ENCODE peak calls at places on chromosome X, in nine cellular contexts. L is LoVo; P is stimulated activated CD4-positive, alpha-beta T cell treated with anti-CD3 and anti-CD28 coated beads, TNF-alpha, amount 100 ng/mL, for 4 hours; Z is iPS DF 19.7; H is pons; W is central memory CD4-positive, alpha-beta T cell; E is RPMI7951; Y is CD4-positive, alpha-beta T cell; I is progenitor cell of endocrine pancreas. C is an unnamed sample.

GRCh38 chrX:139113682-139114081 is 402.2 kb upstream of the FGF13 start:
- DNase-seq in P (no peak), Y (no peak), E (peak), Z (no peak), I (no peak), W (no peak), L (no peak), H (peak), C (no peak)

GRCh38 chrX:151515233-151515632 is 48.2 kb upstream of the PASD1 start:
- DNase-seq in E (no peak), H (no peak), Z (no peak), L (no peak), Y (no peak), P (no peak), I (no peak), W (no peak), C (no peak)

GRCh38 chrX:137353404-137353803 is 212.5 kb upstream of the ZIC3 start:
- DNase-seq in W (no peak), Y (no peak), E (no peak), I (no peak), P (no peak), L (no peak), H (no peak), Z (no peak), C (no peak)

GRCh38 chrX:39752820-39753219 is 344.9 kb downstream of the BCOR start:
- DNase-seq in L (peak), E (peak), I (no peak), H (peak), P (no peak), Y (no peak), Z (no peak), W (no peak), C (no peak)

GRCh38 chrX:69133561-69134542 is 31.4 kb downstream of the PJA1 start:
- DNase-seq in Z (no peak), I (no peak), W (no peak), H (no peak), Y (no peak), P (no peak), L (peak), E (peak), C (peak)

GRCh38 chrX:65587616-65588526 is 53.3 kb upstream of the LAS1L start:
- DNase-seq in L (peak), H (peak), I (no peak), E (peak), Y (no peak), Z (no peak), W (no peak), P (no peak), C (no peak)

GRCh38 chrX:110741213-110741796 is 54.3 kb downstream of the CHRDL1 start:
- DNase-seq in I (no peak), W (no peak), H (no peak), E (peak), L (no peak), P (no peak), Z (no peak), Y (no peak), C (no peak)

GRCh38 chrX:23276475-23276874 is 58.2 kb upstream of the PTCHD1 start:
- DNase-seq in E (no peak), Z (no peak), W (no peak), L (no peak), Y (no peak), P (no peak), H (no peak), I (no peak), C (no peak)

GRCh38 chrX:8364369-8365141 is 100.1 kb upstream of the VCX3B start:
- DNase-seq in Z (peak), H (no peak), L (peak), Y (no peak), W (no peak), E (no peak), I (no peak), P (no peak), C (no peak)

GRCh38 chrX:20455001-20455400 is 188.3 kb upstream of the RPS6KA3 start:
- DNase-seq in E (no peak), I (no peak), Z (no peak), L (no peak), P (no peak), Y (no peak), H (no peak), W (no peak), C (no peak)

GRCh38 chrX:153469811-153470410 is 465 bp downstream of the HAUS7 start:
- DNase-seq in L (peak), P (no peak), Z (no peak), W (no peak), Y (no peak), E (peak), H (no peak), I (no peak), C (peak)

GRCh38 chrX:1391707-1392375 is at the start of gene SLC25A6:
- DNase-seq in L (peak), E (peak), I (peak), H (peak), P (peak), Y (peak), W (peak), Z (peak), C (peak)

GRCh38 chrX:66914082-66914481 is 275.2 kb upstream of the EDA2R start:
- DNase-seq in H (no peak), Y (no peak), I (no peak), E (no peak), L (no peak), W (no peak), P (no peak), Z (no peak), C (no peak)

GRCh38 chrX:19688426-19688825 is 173.1 kb upstream of the MAP3K15 start:
- DNase-seq in Z (no peak), L (no peak), E (no peak), H (no peak), W (no peak), P (no peak), I (no peak), Y (no peak), C (no peak)

GRCh38 chrX:52852110-52852872 is 15.6 kb downstream of the XAGE3 start:
- DNase-seq in H (no peak), L (no peak), W (no peak), I (no peak), Z (no peak), Y (no peak), P (no peak), E (peak), C (no peak)

GRCh38 chrX:72309297-72310071 is 3.8 kb upstream of the CITED1 start:
- DNase-seq in E (no peak), P (no peak), I (no peak), Y (no peak), L (no peak), W (no peak), H (no peak), Z (no peak), C (no peak)

GRCh38 chrX:49959602-49960001 is 37.2 kb downstream of the CLCN5 start:
- DNase-seq in W (no peak), I (no peak), L (no peak), E (no peak), Y (no peak), Z (no peak), P (no peak), H (no peak), C (no peak)

GRCh38 chrX:51608766-51609165 is 9.9 kb downstream of the CENPVL3 start:
- DNase-seq in E (peak), P (no peak), Y (no peak), I (no peak), Z (no peak), L (no peak), H (no peak), W (no peak), C (no peak)

GRCh38 chrX:83997781-83998180 is 136.8 kb downstream of the CYLC1 start:
- DNase-seq in Z (no peak), W (no peak), Y (no peak), E (no peak), P (no peak), I (no peak), L (no peak), H (peak), C (peak)

GRCh38 chrX:20538974-20539373 is 272.3 kb upstream of the RPS6KA3 start:
- DNase-seq in W (no peak), L (no peak), E (no peak), P (no peak), Y (no peak), Z (no peak), H (no peak), I (no peak), C (no peak)

GRCh38 chrX:113157496-113157895 is 316.9 kb upstream of the AMOT start:
- DNase-seq in P (no peak), Y (no peak), W (no peak), I (no peak), L (no peak), Z (peak), H (no peak), E (no peak), C (peak)

GRCh38 chrX:53227224-53227765 is 2.3 kb upstream of the KDM5C start:
- DNase-seq in L (no peak), E (no peak), Z (no peak), H (no peak), W (no peak), I (no peak), P (no peak), Y (no peak), C (no peak)

GRCh38 chrX:66000178-66000577 is 39.7 kb downstream of the VSIG4 start:
- DNase-seq in L (no peak), I (no peak), W (no peak), E (no peak), P (no peak), Y (no peak), Z (no peak), H (no peak), C (no peak)

GRCh38 chrX:19554786-19555185 is 39.5 kb upstream of the MAP3K15 start:
- DNase-seq in I (no peak), W (no peak), E (peak), Y (no peak), P (no peak), Z (no peak), L (no peak), H (no peak), C (no peak)

GRCh38 chrX:120309873-120310730 is 1.2 kb downstream of the TMEM255A start:
- DNase-seq in Y (no peak), Z (no peak), P (no peak), H (no peak), E (no peak), I (no peak), L (no peak), W (no peak), C (peak)

GRCh38 chrX:104288961-104289360 is 34.2 kb upstream of the ESX1 start:
- DNase-seq in E (no peak), W (no peak), H (no peak), P (no peak), I (no peak), Z (no peak), Y (no peak), L (no peak), C (no peak)

GRCh38 chrX:8657883-8658282 is 74.1 kb downstream of the ANOS1 start:
- DNase-seq in H (no peak), Y (no peak), Z (no peak), W (no peak), L (no peak), P (no peak), E (no peak), I (no peak), C (no peak)

GRCh38 chrX:118655561-118656246 is 71.7 kb upstream of the IL13RA1 start:
- DNase-seq in E (peak), P (no peak), H (no peak), Y (no peak), I (no peak), Z (no peak), W (no peak), L (no peak), C (no peak)

GRCh38 chrX:134542485-134542884 is 82.5 kb downstream of the HPRT1 start:
- DNase-seq in P (no peak), H (no peak), I (no peak), Y (no peak), L (no peak), W (no peak), E (peak), Z (no peak), C (no peak)

GRCh38 chrX:111133389-111133788 is 37.4 kb downstream of the PAK3 start:
- DNase-seq in W (no peak), L (no peak), Y (no peak), P (no peak), Z (no peak), H (no peak), I (no peak), E (no peak), C (no peak)

GRCh38 chrX:48956728-48957414 is 536 bp downstream of the OTUD5 start:
- DNase-seq in P (peak), Y (no peak), W (peak), L (no peak), E (peak), I (no peak), Z (no peak), H (no peak), C (peak)

GRCh38 chrX:134688181-134688580 is 29.9 kb upstream of the PLAC1 start:
- DNase-seq in L (no peak), Y (no peak), Z (no peak), I (no peak), E (no peak), H (no peak), W (no peak), P (no peak), C (no peak)

GRCh38 chrX:31429915-31430314 is 358.1 kb upstream of the FTHL17 start:
- DNase-seq in I (no peak), Y (no peak), L (no peak), W (no peak), E (no peak), H (no peak), P (no peak), Z (no peak), C (no peak)

GRCh38 chrX:119573840-119574393 is 446 bp upstream of the UBE2A start:
- DNase-seq in E (peak), H (peak), I (no peak), Z (no peak), L (no peak), W (no peak), P (no peak), Y (no peak), C (peak)

GRCh38 chrX:8864151-8864550 is 63.0 kb upstream of the FAM9A start:
- DNase-seq in Z (no peak), P (no peak), E (peak), Y (no peak), W (no peak), L (no peak), I (no peak), H (peak), C (no peak)

GRCh38 chrX:136268051-136269048 is 17.1 kb upstream of the MAP7D3 start:
- DNase-seq in W (peak), I (no peak), P (peak), Y (peak), Z (no peak), H (peak), L (peak), E (peak), C (peak)

C was measured in HAP-1.